ENCODE peak calls at places on chromosomes 11 and 22, in ten cellular contexts. V is cardiac muscle cell, C is OCI-LY7, O is left lung, P is suprapubic skin, T is lung, B is heart right ventricle, M is dorsolateral prefrontal cortex, J is psoas muscle, Z is fibroblast of lung. L is an unnamed sample.
A peak's percentile ranks its signal among the peaks of the same experiment; 100 is the strongest.

GRCh38 chr22:40041738-40042137 is 47.0 kb downstream of the FAM83F start:
- DNase-seq in T (no peak), Z (no peak), P (no peak), V (no peak), J (no peak), O (no peak), C (no peak), M (no peak), B (no peak), L (no peak)

GRCh38 chr11:63445720-63446119 is 45.2 kb downstream of the PLAAT5 start:
- DNase-seq in Z (peak; percentile 2), C (no peak), O (no peak), P (no peak), V (no peak), J (no peak), B (no peak), M (no peak), T (no peak), L (peak; percentile 71)

GRCh38 chr11:3703383-3703782 is 32.2 kb upstream of the CHRNA10 start:
- DNase-seq in P (no peak), M (no peak), Z (no peak), V (no peak), C (no peak), B (no peak), O (no peak), J (no peak), T (no peak), L (no peak)

GRCh38 chr11:95832763-95833162 is 42.5 kb downstream of the CEP57 start:
- DNase-seq in V (no peak), P (no peak), C (no peak), B (no peak), M (no peak), T (no peak), J (no peak), O (no peak), Z (peak; percentile 83), L (no peak)

GRCh38 chr22:27613099-27614089 is 188.2 kb downstream of the MN1 start:
- DNase-seq in J (no peak), Z (no peak), V (no peak), P (no peak), M (no peak), O (no peak), T (no peak), B (no peak), C (no peak), L (no peak)

GRCh38 chr11:64359712-64360402 is 895 bp downstream of the RPS6KA4 start:
- DNase-seq in O (peak; percentile 85), P (no peak), V (no peak), Z (no peak), B (no peak), M (no peak), C (peak; percentile 49), T (no peak), J (no peak), L (no peak)

GRCh38 chr11:67273260-67273990 is 7.2 kb downstream of the GRK2 start:
- DNase-seq in P (no peak), B (no peak), J (peak; percentile 60), Z (no peak), O (peak; percentile 82), C (peak; percentile 65), M (no peak), T (no peak), V (no peak), L (no peak)

GRCh38 chr11:72591785-72592490 is 82.3 kb downstream of the PDE2A start:
- DNase-seq in O (no peak), V (no peak), T (no peak), M (peak; percentile 49), P (no peak), B (no peak), J (no peak), C (peak; percentile 83), Z (no peak), L (no peak)

GRCh38 chr11:3169952-3170755 is 5.0 kb upstream of the OSBPL5 start:
- DNase-seq in T (no peak), P (no peak), C (no peak), M (no peak), J (peak; percentile 56), O (peak; percentile 72), B (no peak), V (peak; percentile 56), Z (no peak), L (no peak)

GRCh38 chr11:114318361-114318760 is 22.2 kb downstream of the NNMT start:
- DNase-seq in C (no peak), Z (no peak), T (no peak), J (no peak), M (no peak), P (no peak), B (no peak), V (no peak), O (no peak), L (no peak)
- H3K4me3 ChIP-seq in C (no peak overlapping the region), Z (no peak overlapping the region), T (no peak overlapping the region), J (peak overlapping the region; percentile 36), M (no peak overlapping the region), P (no peak overlapping the region), B (no peak overlapping the region), V (no peak overlapping the region), O (no peak overlapping the region), L (no peak overlapping the region)

DNA sequence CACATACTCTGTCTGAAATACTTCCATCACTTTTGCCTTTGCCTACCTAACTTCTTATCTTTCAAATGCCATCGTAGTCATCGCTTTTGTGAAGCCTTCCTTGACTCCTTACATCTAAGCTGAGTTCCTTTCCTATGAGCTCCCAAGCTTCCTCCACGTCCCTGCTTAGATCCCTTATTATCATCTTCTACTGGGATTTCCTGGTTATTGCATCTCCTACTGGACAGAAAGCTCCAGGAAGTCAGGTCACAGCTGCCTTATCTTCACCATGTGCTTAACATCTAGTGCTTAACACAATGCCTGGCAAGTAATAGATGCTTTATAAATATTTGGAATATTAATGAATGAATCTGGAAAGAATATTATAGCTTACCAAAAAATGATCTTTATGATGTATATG is 5.9 kb downstream of the YPEL4 start:
- DNase-seq in Z (no peak), T (no peak), V (no peak), O (no peak), B (no peak), M (no peak), J (no peak), C (no peak), P (no peak), L (no peak)
- TF ChIP-seq CTCF in Z (peak; percentile 19), T (no peak), V (peak; percentile 27), O (no peak), B (no peak), M (no peak), J (no peak), C (no peak), P (no peak), L (no peak)

GRCh38 chr11:110071197-110071596 is 22.0 kb upstream of the ZC3H12C start:
- DNase-seq in C (no peak), T (no peak), B (no peak), P (no peak), O (no peak), Z (no peak), M (no peak), J (no peak), V (no peak), L (no peak)
- H3K27ac ChIP-seq in C (no peak overlapping the region), T (no peak overlapping the region), B (no peak overlapping the region), P (no peak overlapping the region), O (no peak overlapping the region), Z (no peak overlapping the region), M (no peak overlapping the region), J (no peak overlapping the region), V (no peak overlapping the region), L (no peak overlapping the region)

GRCh38 chr11:93844568-93844967 is 5.8 kb downstream of the VSTM5 start:
- DNase-seq in V (no peak), Z (no peak), J (no peak), B (no peak), C (no peak), O (no peak), M (no peak), P (no peak), T (no peak), L (no peak)

GRCh38 chr11:93846411-93846810 is 4.0 kb downstream of the VSTM5 start:
- DNase-seq in J (no peak), B (no peak), V (no peak), M (no peak), P (no peak), T (no peak), C (no peak), Z (peak; percentile 9), O (no peak), L (no peak)

GRCh38 chr11:93842461-93842860 is 8.0 kb downstream of the VSTM5 start:
- DNase-seq in Z (peak; percentile 53), J (no peak), M (no peak), V (no peak), O (no peak), C (no peak), B (no peak), T (no peak), P (no peak), L (peak; percentile 30)

GRCh38 chr11:93843906-93844305 is 6.5 kb downstream of the VSTM5 start:
- DNase-seq in P (no peak), V (no peak), M (no peak), O (no peak), T (no peak), J (no peak), Z (no peak), C (no peak), B (no peak), L (no peak)

DNA sequence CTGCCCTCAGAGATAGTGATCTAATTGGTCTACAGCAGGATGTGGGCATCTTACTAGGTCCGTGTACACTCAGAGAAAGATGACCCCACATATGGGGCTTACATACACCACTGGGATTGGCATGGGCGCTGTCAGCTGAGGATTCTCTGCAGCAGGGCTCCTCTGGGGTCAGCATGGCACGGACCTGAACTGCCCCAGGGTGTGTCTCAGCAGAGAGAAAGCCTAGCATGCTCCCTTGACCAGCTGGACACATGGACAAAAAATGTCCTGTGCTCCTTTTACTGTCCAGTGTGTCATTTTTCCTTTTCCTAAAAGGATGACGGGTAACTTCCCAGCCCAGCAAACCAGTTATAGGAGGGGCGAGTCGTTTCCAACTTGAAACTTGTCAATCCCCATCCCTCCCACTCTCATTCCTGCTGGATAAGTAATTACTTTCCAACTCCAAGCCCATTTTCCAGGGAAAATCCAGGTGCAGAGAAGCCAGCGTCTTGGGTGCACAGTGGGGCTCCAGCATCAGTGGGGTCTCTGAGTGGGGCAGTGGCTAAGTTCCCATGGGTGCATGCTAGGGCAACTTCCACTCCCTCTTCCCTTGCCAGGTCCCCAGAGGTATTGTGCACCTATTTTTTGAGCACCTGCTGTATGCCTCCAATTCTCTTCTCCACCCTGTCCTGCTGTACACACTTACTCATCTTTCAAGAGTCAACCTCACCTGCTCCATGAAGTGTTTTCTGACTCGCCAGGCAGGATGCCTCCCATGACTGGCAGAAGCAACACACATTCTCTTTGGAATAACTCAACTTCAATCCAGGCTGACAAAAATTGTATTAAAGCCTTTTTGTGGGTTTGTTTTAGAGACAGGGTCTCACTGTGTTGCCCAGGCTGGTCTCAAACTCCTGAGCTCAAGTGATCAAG is 5.0 kb downstream of the VSTM5 start:
- DNase-seq in J (no peak), P (no peak), M (no peak), T (no peak), B (no peak), V (no peak), O (no peak), Z (no peak), C (no peak), L (no peak)
- H3K4me3 ChIP-seq in J (no peak overlapping the region), P (no peak overlapping the region), M (no peak overlapping the region), T (no peak overlapping the region), B (no peak overlapping the region), V (no peak overlapping the region), O (no peak overlapping the region), Z (no peak overlapping the region), C (no peak overlapping the region), L (no peak overlapping the region)

L was measured in brain microvascular endothelial cell.